ENCODE peak calls at places on chromosome 16, in six cellular contexts. V, L, Y, K, N and Z are unnamed samples.

GRCh38 chr16:73669535-73670274 is 621.8 kb upstream of the ZFHX3 start:
- DNase-seq in V (no peak), L (no peak), Y (no peak), K (no peak), N (no peak), Z (no peak)

GRCh38 chr16:28914325-28914724 is 10.7 kb downstream of the RABEP2 start:
- DNase-seq in V (no peak), L (no peak), Y (no peak), K (no peak), N (no peak), Z (no peak)

GRCh38 chr16:27080870-27081269 is 14.1 kb downstream of the C16orf82 start:
- DNase-seq in V (no peak), L (no peak), Y (no peak), K (no peak), N (no peak), Z (no peak)

GRCh38 chr16:65312795-65313194 is 190.9 kb upstream of the CDH11 start:
- DNase-seq in V (no peak), L (no peak), Y (no peak), K (no peak), N (no peak), Z (no peak)

GRCh38 chr16:89350701-89351380 is 133.3 kb downstream of the ZNF778 start:
- DNase-seq in V (no peak), L (no peak), Y (no peak), K (no peak), N (no peak), Z (no peak)

GRCh38 chr16:82535262-82535661 is 91.5 kb upstream of the CDH13 start:
- DNase-seq in V (no peak), L (no peak), Y (no peak), K (no peak), N (no peak), Z (no peak)

GRCh38 chr16:2869502-2870064 is 11.6 kb upstream of the PRSS22 start:
- DNase-seq in V (no peak), L (no peak), Y (no peak), K (no peak), N (no peak), Z (no peak)

GRCh38 chr16:16093625-16094332 is 129.5 kb downstream of the ABCC6 start:
- DNase-seq in V (no peak), L (no peak), Y (no peak), K (no peak), N (no peak), Z (no peak)

GRCh38 chr16:19672378-19672777 is 45.6 kb downstream of the KNOP1 start:
- DNase-seq in V (no peak), L (peak; percentile 7), Y (no peak), K (no peak), N (no peak), Z (no peak)

GRCh38 chr16:2475413-2476344 is 752 bp downstream of the TBC1D24 start:
- DNase-seq in V (no peak), L (no peak), Y (no peak), K (peak; percentile 31), N (peak; percentile 27), Z (no peak)

GRCh38 chr16:68369697-68370096 is 58.9 kb downstream of the PRMT7 start:
- DNase-seq in V (no peak), L (no peak), Y (no peak), K (peak; percentile 35), N (no peak), Z (no peak)

GRCh38 chr16:642189-643049 is 791 bp downstream of the MCRIP2 start:
- DNase-seq in V (peak; percentile 69), L (no peak), Y (no peak), K (no peak), N (no peak), Z (no peak)

GRCh38 chr16:80007216-80007615 is 406.7 kb upstream of the MAF start:
- DNase-seq in V (no peak), L (no peak), Y (no peak), K (no peak), N (no peak), Z (no peak)

GRCh38 chr16:59698341-59698979 is 964.3 kb upstream of the GOT2 start:
- DNase-seq in V (no peak), L (no peak), Y (no peak), K (no peak), N (no peak), Z (no peak)

GRCh38 chr16:56300901-56301351 is 109.6 kb downstream of the GNAO1 start:
- DNase-seq in V (no peak), L (no peak), Y (no peak), K (no peak), N (no peak), Z (no peak)

GRCh38 chr16:88453621-88454314 is 688 bp downstream of the ZFPM1 start:
- DNase-seq in V (no peak), L (peak; percentile 20), Y (no peak), K (peak; percentile 39), N (no peak), Z (no peak)

GRCh38 chr16:78925071-78925714 is 675.3 kb downstream of the MAF start:
- DNase-seq in V (peak; percentile 26), L (peak; percentile 16), Y (no peak), K (no peak), N (no peak), Z (peak; percentile 63)

GRCh38 chr16:11034005-11034404 is 89.6 kb downstream of the CLEC16A start:
- DNase-seq in V (no peak), L (no peak), Y (no peak), K (no peak), N (no peak), Z (peak; percentile 83)

GRCh38 chr16:89687092-89687940 is 827 bp downstream of the CDK10 start:
- DNase-seq in V (no peak), L (peak; percentile 38), Y (no peak), K (no peak), N (no peak), Z (no peak)